ENCODE peak calls at places on chromosome 17, in five cellular contexts. P, Y, V, G and B are unnamed samples.

GRCh38 chr17:4881761-4882555 is 17.4 kb upstream of the C17orf107 start:
- DNase-seq in P (peak; percentile 58), Y (peak; percentile 64), V (peak; percentile 14), G (peak; percentile 71), B (peak; percentile 42)

GRCh38 chr17:83118071-83118841 is 38.8 kb downstream of the METRNL start:
- DNase-seq in P (peak; percentile 9), Y (no peak), V (no peak), G (no peak), B (no peak)

GRCh38 chr17:61351745-61352407 is 47.8 kb upstream of the TBX2 start:
- DNase-seq in P (no peak), Y (no peak), V (no peak), G (no peak), B (no peak)

GRCh38 chr17:8476741-8477140 is 41.1 kb downstream of the NDEL1 start:
- DNase-seq in P (no peak), Y (no peak), V (no peak), G (no peak), B (no peak)

GRCh38 chr17:9235346-9235745 is 214.0 kb downstream of the NTN1 start:
- DNase-seq in P (no peak), Y (no peak), V (no peak), G (no peak), B (no peak)

GRCh38 chr17:59753522-59754467 is 46.3 kb downstream of the VMP1 start:
- DNase-seq in P (no peak), Y (peak; percentile 93), V (peak; percentile 74), G (no peak), B (peak; percentile 72)

GRCh38 chr17:42563950-42564349 is 2.0 kb downstream of the COASY start:
- DNase-seq in P (no peak), Y (no peak), V (no peak), G (no peak), B (no peak)

GRCh38 chr17:3886776-3887175 is 6.1 kb downstream of the CAMKK1 start:
- DNase-seq in P (no peak), Y (peak; percentile 43), V (no peak), G (peak; percentile 13), B (no peak)

GRCh38 chr17:30222741-30223175 is 12.7 kb downstream of the SLC6A4 start:
- DNase-seq in P (no peak), Y (no peak), V (no peak), G (no peak), B (no peak)

GRCh38 chr17:15293558-15293957 is 28.4 kb upstream of the PMP22 start:
- DNase-seq in P (no peak), Y (no peak), V (no peak), G (no peak), B (no peak)

GRCh38 chr17:81403671-81404534 is 8.6 kb downstream of the BAHCC1 start:
- DNase-seq in P (peak; percentile 42), Y (no peak), V (no peak), G (no peak), B (no peak)

GRCh38 chr17:57895382-57896060 is 45.7 kb upstream of the MRPS23 start:
- DNase-seq in P (peak; percentile 72), Y (no peak), V (no peak), G (no peak), B (no peak)

GRCh38 chr17:72121164-72122001 is 563 bp downstream of the SOX9 start:
- DNase-seq in P (peak; percentile 36), Y (no peak), V (no peak), G (no peak), B (peak; percentile 49)

GRCh38 chr17:72812823-72813222 is 279.7 kb downstream of the SLC39A11 start:
- DNase-seq in P (no peak), Y (no peak), V (peak; percentile 74), G (no peak), B (no peak)

GRCh38 chr17:53264730-53265129 is 558.0 kb upstream of the KIF2B start:
- DNase-seq in P (no peak), Y (no peak), V (no peak), G (no peak), B (no peak)

GRCh38 chr17:65712383-65713267 is 151.2 kb upstream of the AXIN2 start:
- DNase-seq in P (no peak), Y (peak; percentile 2), V (no peak), G (no peak), B (no peak)

GRCh38 chr17:596763-597644 is 117.6 kb downstream of the VPS53 start:
- DNase-seq in P (no peak), Y (no peak), V (peak; percentile 90), G (no peak), B (peak; percentile 56)

GRCh38 chr17:63930951-63931575 is 1.1 kb downstream of the CD79B start:
- DNase-seq in P (peak; percentile 77), Y (peak; percentile 83), V (no peak), G (peak; percentile 62), B (peak; percentile 31)

GRCh38 chr17:74723891-74724290 is 11.2 kb upstream of the CD300LF start:
- DNase-seq in P (no peak), Y (no peak), V (no peak), G (no peak), B (no peak)

GRCh38 chr17:41145261-41145660 is 4.4 kb downstream of the KRTAP4-5 start:
- DNase-seq in P (no peak), Y (no peak), V (no peak), G (no peak), B (no peak)

GRCh38 chr17:75646626-75646968 is 13.4 kb downstream of the SMIM5 start:
- DNase-seq in P (no peak), Y (no peak), V (no peak), G (no peak), B (no peak)

GRCh38 chr17:80892019-80892855 is 99.4 kb upstream of the CHMP6 start:
- DNase-seq in P (peak; percentile 73), Y (peak; percentile 98), V (peak; percentile 99), G (peak; percentile 85), B (peak; percentile 97)

GRCh38 chr17:65020284-65020683 is 36.3 kb downstream of the GNA13 start:
- DNase-seq in P (no peak), Y (no peak), V (no peak), G (no peak), B (peak; percentile 69)

GRCh38 chr17:50661795-50662391 is 27.2 kb downstream of the ABCC3 start:
- DNase-seq in P (no peak), Y (peak; percentile 89), V (peak; percentile 51), G (no peak), B (peak; percentile 86)

GRCh38 chr17:57553525-57553924 is 191.6 kb downstream of the CCDC182 start:
- DNase-seq in P (no peak), Y (no peak), V (no peak), G (no peak), B (no peak)

GRCh38 chr17:64225410-64225809 is 37.6 kb downstream of the TEX2 start:
- DNase-seq in P (no peak), Y (no peak), V (no peak), G (no peak), B (no peak)

GRCh38 chr17:44556114-44556853 is 1.0 kb upstream of the FZD2 start:
- DNase-seq in P (peak; percentile 19), Y (peak; percentile 38), V (no peak), G (peak; percentile 1), B (peak; percentile 70)

GRCh38 chr17:83004791-83005380 is 74.5 kb upstream of the METRNL start:
- DNase-seq in P (no peak), Y (no peak), V (no peak), G (no peak), B (no peak)

GRCh38 chr17:33989357-33990148 is 265.5 kb upstream of the CCL2 start:
- DNase-seq in P (no peak), Y (no peak), V (no peak), G (no peak), B (no peak)

GRCh38 chr17:78925234-78925633 is at the start of gene TIMP2:
- DNase-seq in P (peak; percentile 93), Y (peak; percentile 67), V (peak; percentile 75), G (peak; percentile 70), B (peak; percentile 86)

GRCh38 chr17:79220715-79221291 is 146.2 kb downstream of the ENGASE start:
- DNase-seq in P (no peak), Y (no peak), V (no peak), G (no peak), B (peak; percentile 29)

GRCh38 chr17:3973498-3974137 is 9.4 kb upstream of the ATP2A3 start:
- DNase-seq in P (no peak), Y (no peak), V (no peak), G (no peak), B (no peak)

GRCh38 chr17:78391051-78391431 is 12.6 kb downstream of the PGS1 start:
- DNase-seq in P (no peak), Y (no peak), V (no peak), G (no peak), B (no peak)

GRCh38 chr17:73356561-73357170 is 44.9 kb upstream of the CDC42EP4 start:
- DNase-seq in P (no peak), Y (no peak), V (no peak), G (no peak), B (no peak)

GRCh38 chr17:64491034-64491860 is 5.6 kb downstream of the POLG2 start:
- DNase-seq in P (no peak), Y (peak; percentile 76), V (peak; percentile 52), G (peak; percentile 36), B (no peak)

GRCh38 chr17:2034157-2034556 is 4.2 kb downstream of the DPH1 start:
- DNase-seq in P (no peak), Y (no peak), V (no peak), G (no peak), B (no peak)

GRCh38 chr17:32564325-32564724 is 77.5 kb downstream of the CDK5R1 start:
- DNase-seq in P (no peak), Y (no peak), V (no peak), G (no peak), B (no peak)

GRCh38 chr17:83189013-83189672 is 109.7 kb downstream of the METRNL start:
- DNase-seq in P (no peak), Y (no peak), V (no peak), G (no peak), B (no peak)